ENCODE peak calls at places on chromosomes 13 and 19, in five cellular contexts. L is IMR-90, X is breast epithelium, Y is neural progenitor cell, Q is psoas muscle. P is an unnamed sample.

GRCh38 chr13:46679369-46680180 is 117.4 kb downstream of the ESD start:
- DNase-seq in L (peak; percentile 70), X (no peak), Y (peak; percentile 39), Q (no peak), P (no peak)

GRCh38 chr13:47100214-47100853 is 203.5 kb upstream of the HTR2A start:
- DNase-seq in L (peak; percentile 22), X (no peak), Y (no peak), Q (no peak), P (no peak)

GRCh38 chr19:11113140-11113708 is 24.0 kb downstream of the LDLR start:
- DNase-seq in L (no peak), X (no peak), Y (no peak), Q (no peak), P (no peak)

GRCh38 chr19:4609878-4610511 is 29.3 kb upstream of the TNFAIP8L1 start:
- DNase-seq in L (no peak), X (no peak), Y (no peak), Q (no peak), P (no peak)

GRCh38 chr13:28739376-28739775 is 20.6 kb upstream of the SLC46A3 start:
- DNase-seq in L (no peak), X (no peak), Y (no peak), Q (no peak), P (no peak)

GRCh38 chr19:2034729-2035589 is 16.1 kb downstream of the MKNK2 start:
- DNase-seq in L (peak; percentile 8), X (no peak), Y (peak; percentile 71), Q (peak; percentile 63), P (no peak)

GRCh38 chr13:97212540-97213146 is 9.5 kb upstream of the MBNL2 start:
- DNase-seq in L (peak; percentile 49), X (no peak), Y (no peak), Q (no peak), P (no peak)

GRCh38 chr13:101424381-101425155 is 8.3 kb upstream of the NALCN start:
- DNase-seq in L (peak; percentile 57), X (peak; percentile 54), Y (no peak), Q (no peak), P (no peak)

GRCh38 chr19:455031-455705 is 5.7 kb downstream of the SHC2 start:
- DNase-seq in L (no peak), X (no peak), Y (no peak), Q (no peak), P (no peak)

GRCh38 chr13:98083936-98084335 is 59.0 kb upstream of the FARP1 start:
- DNase-seq in L (peak; percentile 15), X (no peak), Y (no peak), Q (no peak), P (no peak)

GRCh38 chr13:112901951-112902651 is 66.9 kb upstream of the MCF2L start:
- DNase-seq in L (no peak), X (peak; percentile 75), Y (no peak), Q (no peak), P (no peak)

GRCh38 chr13:44826586-44827350 is 162.5 kb downstream of the NUFIP1 start:
- DNase-seq in L (no peak), X (no peak), Y (no peak), Q (no peak), P (no peak)

GRCh38 chr19:47275866-47276461 is 1.3 kb downstream of the INAFM1 start:
- DNase-seq in L (peak; percentile 57), X (no peak), Y (no peak), Q (peak; percentile 77), P (no peak)

GRCh38 chr13:54573186-54573585 is 1544.6 kb downstream of the OLFM4 start:
- DNase-seq in L (no peak), X (no peak), Y (no peak), Q (no peak), P (no peak)

GRCh38 chr19:38134538-38135149 is 89.4 kb downstream of the DPF1 start:
- DNase-seq in L (peak; percentile 37), X (no peak), Y (peak; percentile 78), Q (no peak), P (no peak)

GRCh38 chr13:42967660-42968059 is 24.4 kb downstream of the EPSTI1 start:
- DNase-seq in L (no peak), X (no peak), Y (no peak), Q (no peak), P (no peak)

GRCh38 chr19:12773571-12773970 is 1.8 kb downstream of the HOOK2 start:
- DNase-seq in L (peak; percentile 35), X (no peak), Y (no peak), Q (no peak), P (no peak)
- TF ChIP-seq CTCF in L (peak; percentile 39), X (no peak), Y (peak; percentile 22), Q (peak; percentile 46), P (no peak)

DNA sequence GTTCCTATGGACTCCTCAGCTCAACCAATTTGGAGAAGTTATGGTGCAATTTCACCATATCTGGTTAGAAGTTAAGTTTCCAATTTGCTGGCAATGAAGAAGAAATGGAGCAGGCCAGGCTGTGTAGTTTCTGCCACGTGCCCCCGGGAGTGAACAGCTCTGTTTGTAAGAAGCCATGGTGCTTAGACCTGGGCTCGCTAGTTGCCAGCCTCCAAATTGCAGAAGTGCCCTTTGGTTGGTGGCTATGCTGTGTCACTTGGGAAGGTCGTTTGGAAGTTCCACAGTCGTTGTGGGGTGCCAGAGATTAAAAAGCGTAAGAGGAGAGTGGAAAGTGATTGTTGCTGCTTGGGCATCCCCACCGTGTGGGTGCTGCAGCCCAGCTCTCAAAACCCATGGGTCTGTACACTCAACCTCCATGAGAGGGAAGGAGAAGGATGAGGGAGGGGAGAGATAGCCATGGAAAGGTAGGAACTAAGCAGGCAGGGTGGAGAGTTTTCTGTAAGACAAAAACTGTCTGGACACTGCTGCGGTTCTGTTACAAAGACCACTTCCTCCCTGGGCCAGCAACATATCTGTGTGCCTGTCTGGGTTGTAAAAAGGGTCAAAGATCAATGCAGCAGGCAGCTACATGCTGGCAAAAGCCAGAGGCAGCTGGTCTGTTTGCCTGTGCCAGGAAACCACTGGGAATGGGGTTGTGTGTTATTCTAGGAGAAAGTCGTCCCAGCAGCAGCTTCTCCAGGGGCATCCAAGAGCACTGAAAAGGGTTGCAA is 10.8 kb downstream of the ALOX5AP start:
- DNase-seq in L (no peak), X (no peak), Y (no peak), Q (no peak), P (no peak)
- TF ChIP-seq CTCF in L (no peak), X (no peak), Y (no peak), Q (no peak), P (no peak)

GRCh38 chr13:36819064-36819810 is at the start of gene RFXAP:
- DNase-seq in L (peak; percentile 81), X (peak; percentile 66), Y (peak; percentile 97), Q (peak; percentile 93), P (peak; percentile 94)
- TF ChIP-seq CTCF in L (no peak), X (no peak), Y (peak; percentile 22), Q (no peak), P (no peak)

DNA sequence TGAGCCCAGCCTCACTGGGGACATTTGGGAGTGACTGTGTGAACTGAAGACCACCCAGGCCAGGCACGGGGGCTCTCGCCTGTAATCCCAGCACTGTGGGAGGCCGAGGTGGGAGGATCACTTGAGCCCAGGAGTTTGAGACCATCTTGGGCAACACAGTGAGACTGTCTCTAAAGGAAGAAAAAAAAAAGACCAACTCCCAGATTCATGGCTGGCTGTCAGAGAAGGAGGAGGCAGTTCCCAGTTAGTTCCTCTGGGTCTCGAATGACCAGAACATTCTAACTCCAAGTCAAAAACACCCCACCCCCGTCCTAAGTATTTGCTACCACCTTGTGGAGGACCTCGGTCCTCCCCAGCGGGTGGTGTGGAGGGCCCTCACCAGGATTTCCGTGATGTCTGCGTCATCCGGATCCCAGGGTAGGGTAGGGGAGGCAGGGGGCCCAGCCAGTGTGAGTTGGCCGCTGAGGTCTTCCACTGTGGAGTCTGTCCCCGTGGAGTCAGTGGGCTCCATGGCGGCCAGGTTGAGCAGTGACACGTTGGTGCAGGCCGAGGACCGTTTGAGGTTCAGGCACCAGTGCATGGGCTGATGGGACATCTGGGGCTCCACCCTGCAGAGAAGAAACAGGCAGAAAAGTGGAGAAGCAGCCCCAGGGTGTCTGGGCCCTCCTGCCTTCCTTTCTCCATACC is 1.3 kb downstream of the TSKS start:
- DNase-seq in L (peak; percentile 56), X (no peak), Y (no peak), Q (peak; percentile 42), P (no peak)
- TF ChIP-seq CTCF in L (peak; percentile 43), X (no peak), Y (no peak), Q (no peak), P (no peak)

GRCh38 chr19:3575260-3575741 is 2.6 kb downstream of the HMG20B start:
- DNase-seq in L (peak; percentile 16), X (no peak), Y (peak; percentile 59), Q (no peak), P (no peak)

GRCh38 chr19:3577741-3578344 is 5.1 kb downstream of the HMG20B start:
- DNase-seq in L (no peak), X (no peak), Y (peak; percentile 35), Q (peak; percentile 31), P (no peak)

GRCh38 chr19:3578390-3578789 is 5.6 kb downstream of the HMG20B start:
- DNase-seq in L (no peak), X (no peak), Y (no peak), Q (no peak), P (no peak)

GRCh38 chr19:3575949-3576673 is 3.4 kb downstream of the HMG20B start:
- DNase-seq in L (no peak), X (no peak), Y (no peak), Q (no peak), P (no peak)

DNA sequence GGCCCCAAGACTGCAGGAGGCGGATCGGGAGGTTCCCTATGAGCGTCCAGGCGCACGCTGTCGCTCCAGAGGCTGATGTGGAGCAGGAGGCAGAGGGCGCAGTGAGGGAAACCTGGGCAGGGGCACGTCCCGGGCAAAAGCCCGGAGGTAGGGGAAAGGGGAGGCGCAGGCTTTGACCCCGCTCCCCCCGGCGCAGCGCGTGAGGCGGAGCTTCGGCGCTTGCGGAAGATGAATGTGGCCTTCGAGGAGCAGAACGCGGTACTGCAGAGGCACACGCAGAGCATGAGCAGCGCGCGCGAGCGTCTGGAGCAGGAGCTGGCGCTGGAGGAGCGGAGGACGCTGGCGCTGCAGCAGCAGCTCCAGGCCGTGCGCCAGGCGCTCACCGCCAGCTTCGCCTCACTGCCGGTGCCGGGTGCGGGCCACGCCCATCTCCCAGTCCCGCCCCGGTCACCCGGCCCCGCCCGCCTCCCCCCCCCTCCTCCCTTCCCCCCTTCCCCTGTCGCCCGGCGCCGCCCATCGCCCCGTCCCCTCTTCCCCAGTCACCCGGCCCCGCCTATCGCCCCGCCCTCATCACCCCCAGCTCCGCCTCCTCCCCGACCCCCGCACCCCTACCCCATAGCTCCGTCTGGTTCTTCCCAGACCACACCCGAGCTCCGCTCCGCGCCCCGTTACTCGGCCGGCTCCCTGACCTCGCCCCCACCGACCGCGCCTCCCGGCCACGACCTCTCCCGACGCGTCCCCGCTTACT is 4.1 kb downstream of the HMG20B start:
- DNase-seq in L (peak; percentile 43), X (no peak), Y (peak; percentile 94), Q (peak; percentile 66), P (peak; percentile 63)
- TF ChIP-seq CTCF in L (no peak), X (no peak), Y (peak; percentile 12), Q (no peak), P (no peak)

DNA sequence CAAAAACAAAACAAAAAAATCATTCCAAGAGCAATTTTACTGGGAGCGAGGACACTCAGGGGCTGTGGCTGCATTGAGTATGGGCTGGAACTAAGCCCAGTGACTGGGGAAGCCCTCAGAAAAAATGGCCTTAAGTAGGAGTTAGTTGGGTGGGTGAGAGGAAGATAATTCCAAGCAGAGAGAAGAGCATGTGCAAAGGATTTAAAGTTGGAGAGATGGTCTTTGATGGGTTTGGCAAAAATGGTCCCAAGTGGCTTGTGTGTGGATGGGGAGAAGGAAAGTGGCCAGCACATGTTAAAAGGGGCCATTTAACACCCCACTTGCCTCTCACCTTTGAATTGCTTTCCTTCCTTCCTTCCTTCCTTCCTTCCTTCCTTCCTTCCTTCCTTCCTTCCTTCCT is 6.7 kb upstream of the CYP4F22 start:
- DNase-seq in L (no peak), X (no peak), Y (no peak), Q (no peak), P (no peak)
- TF ChIP-seq CTCF in L (no peak), X (no peak), Y (no peak), Q (no peak), P (no peak)

GRCh38 chr19:7905298-7905697 is 1.6 kb downstream of the MAP2K7 start:
- DNase-seq in L (no peak), X (no peak), Y (no peak), Q (no peak), P (no peak)
- TF ChIP-seq CTCF in L (no peak), X (no peak), Y (no peak), Q (no peak), P (no peak)

P was measured in mesothelial cell of epicardium.